ENCODE peak calls at places on chromosome 9, in four cellular contexts. One of them, this sample, is unnamed.

GRCh38 chr9:2741441-2742158 is 24.3 kb downstream of the KCNV2 start:
- DNase-seq in upper lobe of right lung: no peak
- DNase-seq in left ventricle myocardium inferior: no peak
- DNase-seq in stomach: no peak
- DNase-seq in this sample: no peak

GRCh38 chr9:114791736-114792135 is 14.1 kb downstream of the TNFSF15 start:
- DNase-seq in upper lobe of right lung: no peak
- DNase-seq in left ventricle myocardium inferior: no peak
- DNase-seq in stomach: no peak
- DNase-seq in this sample: no peak

GRCh38 chr9:73223594-73223993 is 71.9 kb downstream of the ANXA1 start:
- DNase-seq in upper lobe of right lung: no peak
- DNase-seq in left ventricle myocardium inferior: no peak
- DNase-seq in stomach: no peak
- DNase-seq in this sample: no peak

GRCh38 chr9:21813575-21814473 is 11.4 kb downstream of the MTAP start:
- DNase-seq in upper lobe of right lung: no peak
- DNase-seq in left ventricle myocardium inferior: peak; percentile 20
- DNase-seq in stomach: peak; percentile 66
- DNase-seq in this sample: peak; percentile 91

GRCh38 chr9:136516191-136516654 is 29.6 kb downstream of the NOTCH1 start:
- DNase-seq in upper lobe of right lung: no peak
- DNase-seq in left ventricle myocardium inferior: no peak
- DNase-seq in stomach: no peak
- DNase-seq in this sample: no peak

GRCh38 chr9:10366171-10366779 is 246.5 kb downstream of the PTPRD start:
- DNase-seq in upper lobe of right lung: no peak
- DNase-seq in left ventricle myocardium inferior: no peak
- DNase-seq in stomach: no peak
- DNase-seq in this sample: peak; percentile 0

GRCh38 chr9:114538241-114538640 is 33.0 kb upstream of the WHRN start:
- DNase-seq in upper lobe of right lung: no peak
- DNase-seq in left ventricle myocardium inferior: no peak
- DNase-seq in stomach: peak; percentile 41
- DNase-seq in this sample: peak; percentile 49

GRCh38 chr9:78697653-78698052 is 400.7 kb downstream of the PSAT1 start:
- DNase-seq in upper lobe of right lung: no peak
- DNase-seq in left ventricle myocardium inferior: no peak
- DNase-seq in stomach: no peak
- DNase-seq in this sample: no peak

GRCh38 chr9:14147738-14148137 is 166.2 kb downstream of the NFIB start:
- DNase-seq in upper lobe of right lung: no peak
- DNase-seq in left ventricle myocardium inferior: no peak
- DNase-seq in stomach: no peak
- DNase-seq in this sample: no peak

GRCh38 chr9:136695435-136695895 is 8.2 kb upstream of the AGPAT2 start:
- DNase-seq in upper lobe of right lung: peak; percentile 92
- DNase-seq in left ventricle myocardium inferior: no peak
- DNase-seq in stomach: peak; percentile 93
- DNase-seq in this sample: no peak

GRCh38 chr9:99006979-99007378 is 63.3 kb downstream of the COL15A1 start:
- DNase-seq in upper lobe of right lung: no peak
- DNase-seq in left ventricle myocardium inferior: no peak
- DNase-seq in stomach: no peak
- DNase-seq in this sample: no peak

GRCh38 chr9:126883636-126884035 is 23.2 kb downstream of the ZBTB34 start:
- DNase-seq in upper lobe of right lung: peak; percentile 22
- DNase-seq in left ventricle myocardium inferior: no peak
- DNase-seq in stomach: no peak
- DNase-seq in this sample: no peak

GRCh38 chr9:135369401-135369800 is 110.2 kb upstream of the PPP1R26 start:
- DNase-seq in upper lobe of right lung: no peak
- DNase-seq in left ventricle myocardium inferior: no peak
- DNase-seq in stomach: no peak
- DNase-seq in this sample: no peak

GRCh38 chr9:23941051-23941450 is 115.0 kb upstream of the ELAVL2 start:
- DNase-seq in upper lobe of right lung: no peak
- DNase-seq in left ventricle myocardium inferior: no peak
- DNase-seq in stomach: no peak
- DNase-seq in this sample: no peak

GRCh38 chr9:27065288-27065687 is 43.7 kb upstream of the TEK start:
- DNase-seq in upper lobe of right lung: no peak
- DNase-seq in left ventricle myocardium inferior: no peak
- DNase-seq in stomach: no peak
- DNase-seq in this sample: no peak

GRCh38 chr9:27377147-27377807 is 80.3 kb upstream of the EQTN start:
- DNase-seq in upper lobe of right lung: no peak
- DNase-seq in left ventricle myocardium inferior: no peak
- DNase-seq in stomach: no peak
- DNase-seq in this sample: no peak

GRCh38 chr9:88532320-88532719 is 2.7 kb upstream of the NXNL2 start:
- DNase-seq in upper lobe of right lung: no peak
- DNase-seq in left ventricle myocardium inferior: peak; percentile 26
- DNase-seq in stomach: no peak
- DNase-seq in this sample: peak; percentile 28

GRCh38 chr9:121962421-121962820 is 130.7 kb downstream of the TTLL11 start:
- DNase-seq in upper lobe of right lung: no peak
- DNase-seq in left ventricle myocardium inferior: no peak
- DNase-seq in stomach: no peak
- DNase-seq in this sample: no peak

GRCh38 chr9:33167084-33167948 is at the start of gene B4GALT1:
- DNase-seq in upper lobe of right lung: peak; percentile 99
- DNase-seq in left ventricle myocardium inferior: peak; percentile 98
- DNase-seq in stomach: peak; percentile 97
- DNase-seq in this sample: peak; percentile 90

GRCh38 chr9:33163433-33164137 is 3.6 kb downstream of the B4GALT1 start:
- DNase-seq in upper lobe of right lung: no peak
- DNase-seq in left ventricle myocardium inferior: no peak
- DNase-seq in stomach: no peak
- DNase-seq in this sample: no peak

GRCh38 chr9:33164138-33164809 is 2.9 kb downstream of the B4GALT1 start:
- DNase-seq in upper lobe of right lung: no peak
- DNase-seq in left ventricle myocardium inferior: no peak
- DNase-seq in stomach: no peak
- DNase-seq in this sample: no peak

GRCh38 chr9:33166263-33167083 is 663 bp downstream of the B4GALT1 start:
- DNase-seq in upper lobe of right lung: no peak
- DNase-seq in left ventricle myocardium inferior: peak; percentile 55
- DNase-seq in stomach: peak; percentile 65
- DNase-seq in this sample: no peak

GRCh38 chr9:33165263-33166151 is 1.6 kb downstream of the B4GALT1 start:
- DNase-seq in upper lobe of right lung: no peak
- DNase-seq in left ventricle myocardium inferior: no peak
- DNase-seq in stomach: peak; percentile 61
- DNase-seq in this sample: peak; percentile 47
- H3K4me1 ChIP-seq in upper lobe of right lung: peaks cover 59% of the 10 kb centered on the region
- H3K4me1 ChIP-seq in left ventricle myocardium inferior: peaks cover 77% of the 10 kb centered on the region
- H3K4me1 ChIP-seq in stomach: peaks cover 70% of the 10 kb centered on the region
- H3K4me1 ChIP-seq in this sample: peaks cover 69% of the 10 kb centered on the region

GRCh38 chr9:86357091-86357866 is 3.1 kb upstream of the TUT7 start:
- DNase-seq in upper lobe of right lung: no peak
- DNase-seq in left ventricle myocardium inferior: no peak
- DNase-seq in stomach: no peak
- DNase-seq in this sample: no peak

GRCh38 chr9:86354048-86354881 is at the start of gene TUT7:
- DNase-seq in upper lobe of right lung: peak; percentile 98
- DNase-seq in left ventricle myocardium inferior: peak; percentile 95
- DNase-seq in stomach: peak; percentile 97
- DNase-seq in this sample: peak; percentile 96

GRCh38 chr9:86354882-86355399 is 731 bp upstream of the TUT7 start:
- DNase-seq in upper lobe of right lung: no peak
- DNase-seq in left ventricle myocardium inferior: no peak
- DNase-seq in stomach: no peak
- DNase-seq in this sample: no peak

GRCh38 chr9:86353591-86354047 is 591 bp downstream of the TUT7 start:
- DNase-seq in upper lobe of right lung: no peak
- DNase-seq in left ventricle myocardium inferior: no peak
- DNase-seq in stomach: peak; percentile 60
- DNase-seq in this sample: peak; percentile 53

GRCh38 chr9:86355814-86356213 is 1.6 kb upstream of the TUT7 start:
- DNase-seq in upper lobe of right lung: no peak
- DNase-seq in left ventricle myocardium inferior: no peak
- DNase-seq in stomach: no peak
- DNase-seq in this sample: no peak
- H3K4me3 ChIP-seq in upper lobe of right lung: no peak overlapping the region
- H3K4me3 ChIP-seq in left ventricle myocardium inferior: no peak overlapping the region
- H3K4me3 ChIP-seq in stomach: no peak overlapping the region
- H3K4me3 ChIP-seq in this sample: no peak overlapping the region

DNA sequence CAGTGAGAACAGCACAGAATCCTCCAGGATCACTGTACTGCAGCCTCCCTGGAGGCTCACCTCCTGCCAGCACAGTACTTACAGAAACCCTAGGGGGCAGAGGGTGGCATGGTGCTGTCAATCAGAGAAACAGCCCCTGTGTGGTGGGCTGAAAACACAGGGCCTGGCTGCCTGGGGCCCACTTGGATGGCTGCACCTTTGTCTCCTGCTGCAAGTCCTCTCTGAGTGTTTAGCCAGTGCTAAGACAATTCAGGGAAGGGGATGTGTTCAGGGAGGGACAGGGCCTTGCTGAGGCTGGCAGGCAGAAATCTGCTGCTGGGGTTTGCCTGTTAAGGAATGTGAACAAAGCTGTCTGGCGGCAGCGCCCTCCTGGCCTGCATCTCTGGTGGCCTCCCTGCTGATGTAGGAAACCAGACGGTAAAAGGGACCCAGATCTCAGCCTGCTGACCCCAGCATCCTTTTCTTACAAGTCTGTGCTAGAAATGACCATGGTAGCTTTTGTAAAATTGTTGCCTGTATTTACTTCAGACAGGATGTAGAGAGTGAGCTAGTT is 39.5 kb downstream of the PRRC2B start:
- DNase-seq in upper lobe of right lung: peak; percentile 25
- DNase-seq in left ventricle myocardium inferior: no peak
- DNase-seq in stomach: no peak
- DNase-seq in this sample: no peak
- H3K4me1 ChIP-seq in upper lobe of right lung: peaks cover 18% of the 10 kb centered on the region
- H3K4me1 ChIP-seq in left ventricle myocardium inferior: peaks cover 70% of the 10 kb centered on the region
- H3K4me1 ChIP-seq in stomach: peaks cover 39% of the 10 kb centered on the region
- H3K4me1 ChIP-seq in this sample: peaks cover 12% of the 10 kb centered on the region

GRCh38 chr9:25648116-25648515 is 30.1 kb downstream of the TUSC1 start:
- DNase-seq in upper lobe of right lung: no peak
- DNase-seq in left ventricle myocardium inferior: no peak
- DNase-seq in stomach: no peak
- DNase-seq in this sample: no peak
- H3K4me3 ChIP-seq in upper lobe of right lung: no peak overlapping the region
- H3K4me3 ChIP-seq in left ventricle myocardium inferior: no peak overlapping the region
- H3K4me3 ChIP-seq in stomach: no peak overlapping the region
- H3K4me3 ChIP-seq in this sample: no peak overlapping the region

This sample was measured in CD4-positive, CD25-positive, alpha-beta regulatory T cell.